ENCODE peak calls at places on chromosomes 16 and 17, in four cellular contexts. W, V, R and K are unnamed samples.

GRCh38 chr17:62746941-62747340 is 61.2 kb downstream of the MARCHF10 start:
- DNase-seq in R (no peak), W (no peak), V (no peak), K (no peak)

GRCh38 chr16:69860233-69861231 is 90.6 kb upstream of the CLEC18A start:
- DNase-seq in R (no peak), V (no peak), W (no peak), K (no peak)

GRCh38 chr17:36932383-36933173 is 4.7 kb upstream of the LHX1 start:
- DNase-seq in R (no peak), W (peak), V (no peak), K (no peak)

GRCh38 chr17:49696233-49696761 is 11.5 kb downstream of the SLC35B1 start:
- DNase-seq in W (no peak), V (no peak), R (peak), K (no peak)

GRCh38 chr17:45087496-45087975 is 26.4 kb downstream of the NMT1 start:
- DNase-seq in W (no peak), V (no peak), R (peak), K (no peak)

GRCh38 chr16:70753694-70754325 is 47.1 kb downstream of the VAC14 start:
- DNase-seq in V (no peak), W (no peak), R (no peak), K (no peak)

GRCh38 chr16:29743827-29744531 is 1.8 kb downstream of the C16orf54 start:
- DNase-seq in V (no peak), W (no peak), R (no peak), K (no peak)

GRCh38 chr17:48470388-48471034 is 40.5 kb upstream of the SKAP1 start:
- DNase-seq in V (no peak), W (peak), R (peak), K (peak)

GRCh38 chr16:82943371-82943770 is 316.6 kb downstream of the CDH13 start:
- DNase-seq in V (no peak), R (peak), W (no peak), K (peak)

GRCh38 chr17:35605753-35606152 is 18.6 kb downstream of the AP2B1 start:
- DNase-seq in V (no peak), R (peak), W (no peak), K (no peak)

GRCh38 chr17:40909351-40909750 is 24.3 kb upstream of the KRT20 start:
- DNase-seq in W (peak), R (peak), V (peak), K (peak)

GRCh38 chr16:56862776-56863175 is 2.2 kb upstream of the SLC12A3 start:
- DNase-seq in W (no peak), R (no peak), V (no peak), K (no peak)

GRCh38 chr17:41492771-41493170 is 3.1 kb upstream of the KRT36 start:
- DNase-seq in R (peak), W (no peak), V (no peak), K (peak)

GRCh38 chr16:2022723-2023097 is 3.1 kb downstream of the NPW start:
- DNase-seq in V (no peak), W (peak), R (peak), K (peak)

GRCh38 chr17:50465635-50466034 is 3.0 kb downstream of the CHAD start:
- DNase-seq in W (no peak), V (no peak), R (no peak), K (no peak)

GRCh38 chr17:34199932-34200534 is 55.1 kb upstream of the CCL2 start:
- DNase-seq in W (peak), R (peak), V (peak), K (peak)

GRCh38 chr16:50751528-50751927 is 9.6 kb downstream of the CYLD start:
- DNase-seq in V (no peak), R (no peak), W (no peak), K (no peak)
- H3K23ac ChIP-seq in V (no peak), R (no peak), W (no peak), K (no peak)

DNA sequence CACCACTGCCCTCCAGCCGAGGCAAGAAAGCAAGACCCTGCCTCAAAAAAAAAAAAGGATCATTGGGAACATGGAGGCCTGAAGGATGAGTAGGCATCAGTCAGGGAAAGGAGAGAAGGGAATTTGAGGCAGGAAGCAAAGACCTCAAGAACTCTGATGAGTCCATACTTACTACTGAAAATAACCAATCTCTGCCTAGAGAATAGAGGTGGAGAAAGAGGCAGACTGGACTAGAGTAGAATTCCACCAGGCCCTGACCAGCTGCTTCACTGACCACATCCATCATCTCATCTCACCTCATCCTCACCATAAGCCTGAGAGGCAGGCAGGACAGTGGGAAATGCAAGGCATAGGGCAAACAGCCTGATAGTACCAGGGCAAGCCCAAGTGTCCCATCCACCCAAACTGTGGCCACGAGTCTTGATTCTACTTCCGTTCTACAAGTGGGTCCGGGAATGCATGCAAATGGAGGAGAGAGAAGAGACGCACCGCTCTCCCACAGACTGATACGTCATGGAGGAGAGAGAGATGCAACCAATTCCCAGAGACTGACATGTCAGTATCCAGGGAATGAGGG is 17.1 kb downstream of the ANKRD11 start:
- DNase-seq in V (no peak), R (no peak), W (no peak), K (no peak)
- H3K23ac ChIP-seq in V (no peak), R (no peak), W (no peak), K (no peak)

GRCh38 chr16:892006-892405 is 78.8 kb downstream of the LMF1 start:
- DNase-seq in W (no peak), V (no peak), R (no peak), K (no peak)

GRCh38 chr16:893360-893759 is 77.4 kb downstream of the LMF1 start:
- DNase-seq in R (no peak), V (no peak), W (no peak), K (no peak)

GRCh38 chr16:894136-894535 is 76.6 kb downstream of the LMF1 start:
- DNase-seq in V (no peak), R (no peak), W (no peak), K (no peak)

GRCh38 chr16:891353-891740 is 79.4 kb downstream of the LMF1 start:
- DNase-seq in V (no peak), R (no peak), W (no peak), K (no peak)

GRCh38 chr16:892536-893255 is 78.1 kb downstream of the LMF1 start:
- DNase-seq in V (no peak), R (no peak), W (no peak), K (no peak)
- H3K23ac ChIP-seq in V (peak), R (no peak), W (no peak), K (no peak)

GRCh38 chr16:31710880-31711279 is 162.7 kb upstream of the ZNF267 start:
- DNase-seq in V (no peak), W (no peak), R (no peak), K (no peak)
- H3K23ac ChIP-seq in V (no peak), W (no peak), R (no peak), K (no peak)

DNA sequence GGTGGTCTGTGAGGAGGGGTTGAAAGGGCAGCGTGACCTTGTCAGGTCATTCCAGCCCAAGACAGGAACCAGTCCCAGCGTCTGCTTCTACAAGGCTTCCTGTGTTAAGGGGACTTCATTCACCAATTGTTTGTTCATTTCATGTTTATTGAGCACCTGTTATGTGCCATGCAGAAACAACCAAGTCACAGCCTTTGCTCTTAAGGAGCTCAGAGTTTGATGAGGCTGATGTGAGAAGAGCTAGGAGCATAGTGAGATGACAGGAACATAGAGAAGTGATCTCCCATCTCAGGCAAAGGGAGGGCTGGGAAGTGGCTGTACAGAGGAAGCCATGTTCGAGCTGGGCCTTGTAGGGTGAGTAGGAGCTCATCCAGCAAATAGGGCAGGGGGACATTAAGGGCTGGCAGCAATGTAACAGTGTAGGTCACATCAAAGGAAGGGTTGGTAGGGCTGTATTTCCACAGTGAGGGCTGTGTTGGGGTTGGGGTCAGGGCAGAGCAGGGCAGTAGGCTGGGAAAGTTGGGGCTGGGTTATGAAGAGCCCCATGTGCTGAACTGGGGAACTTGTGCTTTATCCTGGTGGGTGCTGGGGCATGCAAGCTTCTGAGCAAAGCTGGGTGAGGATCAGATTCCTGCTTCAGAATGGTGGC is 79.8 kb downstream of the ARHGAP23 start:
- DNase-seq in W (no peak), V (no peak), R (no peak), K (no peak)
- H3K23ac ChIP-seq in W (no peak), V (no peak), R (peak), K (no peak)

DNA sequence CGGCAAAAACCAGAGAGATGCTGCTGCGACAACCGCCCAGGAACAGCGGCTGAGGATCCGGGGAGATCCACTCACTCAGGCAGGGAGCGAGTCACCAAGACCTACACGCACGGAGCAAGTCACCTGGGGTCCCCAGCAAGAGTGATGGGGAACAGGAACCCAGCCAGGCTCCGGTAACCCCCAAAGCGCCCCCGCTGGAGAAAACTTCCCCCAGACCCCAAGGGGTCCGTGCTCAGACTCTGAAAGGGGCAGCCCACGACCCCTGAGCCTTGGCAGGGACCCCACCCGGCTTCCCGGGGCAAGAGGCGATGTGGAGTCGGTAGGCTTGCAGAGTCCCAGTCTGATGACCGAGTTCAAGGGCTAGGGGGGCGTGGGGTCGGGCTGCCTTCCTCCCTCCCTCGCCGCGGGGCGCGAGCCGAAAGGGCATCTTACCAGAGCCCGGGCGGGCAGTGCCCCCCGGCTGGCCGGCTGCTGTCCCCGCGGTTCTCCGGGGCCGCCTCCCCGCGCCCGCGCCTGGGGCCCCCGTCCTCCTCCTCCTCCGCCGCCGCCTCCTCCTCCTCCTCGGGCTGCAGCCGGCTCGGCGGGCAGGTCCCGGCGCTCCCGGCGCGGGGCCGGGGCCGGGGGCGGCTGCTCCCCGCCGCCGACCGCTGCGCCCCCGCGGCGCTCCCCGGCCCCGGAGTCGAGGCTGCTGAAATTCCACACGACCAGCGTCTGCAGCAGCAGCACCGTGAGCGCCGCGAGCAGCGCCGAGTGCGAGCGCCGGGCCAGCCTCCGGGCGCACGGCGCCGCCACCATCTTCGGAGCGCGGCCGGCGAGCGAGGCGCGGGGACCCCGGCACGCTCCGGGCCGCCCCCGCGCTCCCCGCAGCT is 524 bp downstream of the XYLT1 start:
- DNase-seq in R (no peak), V (no peak), W (no peak), K (no peak)
- H3K23ac ChIP-seq in R (peak), V (no peak), W (no peak), K (no peak)

DNA sequence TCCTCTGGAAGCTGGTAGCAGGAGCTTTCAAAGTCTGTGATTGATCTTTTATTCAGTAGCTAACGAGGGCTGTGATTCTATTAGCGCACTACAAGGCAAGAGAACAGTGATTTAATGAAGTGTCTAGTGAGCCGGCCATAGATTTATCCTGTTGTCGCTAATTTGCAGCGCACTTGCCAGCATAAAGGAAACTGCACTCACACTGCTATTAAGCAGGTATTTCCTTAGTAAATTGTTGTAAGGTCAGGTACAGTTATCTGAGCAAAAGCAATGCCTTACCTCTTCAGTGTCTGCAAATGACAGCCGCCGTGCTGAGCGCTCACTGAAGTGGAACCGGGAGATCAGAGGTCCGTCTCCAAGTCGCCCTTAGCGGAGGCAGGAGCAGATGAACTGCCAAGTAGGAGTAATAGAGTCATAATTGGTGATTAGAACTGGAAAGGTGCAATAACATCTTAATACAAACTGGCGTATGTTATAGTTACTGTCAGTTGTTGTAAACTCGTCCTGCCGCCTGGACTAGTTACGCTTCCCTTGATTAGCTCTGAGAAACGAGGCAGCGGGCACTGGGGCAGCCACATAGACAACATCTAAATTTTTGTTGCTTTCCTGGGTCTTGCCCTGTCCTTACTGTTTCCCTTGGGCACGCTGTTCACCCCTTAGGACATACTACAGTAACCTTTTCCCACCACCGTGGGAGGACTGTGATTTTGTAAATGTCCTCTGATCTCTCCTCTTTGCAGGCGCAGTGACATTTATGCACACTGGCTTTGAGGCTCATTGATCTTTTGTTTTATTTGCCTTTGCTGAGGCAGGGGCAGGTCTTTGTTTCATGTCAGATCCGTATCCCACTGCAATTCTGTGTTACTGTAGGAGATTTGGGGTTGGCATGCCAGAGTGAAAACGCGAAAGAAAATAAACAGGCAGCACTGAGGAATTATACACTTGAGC is 363.1 kb downstream of the WWOX start:
- DNase-seq in R (no peak), W (no peak), V (no peak), K (no peak)
- H3K23ac ChIP-seq in R (no peak), W (no peak), V (no peak), K (no peak)

DNA sequence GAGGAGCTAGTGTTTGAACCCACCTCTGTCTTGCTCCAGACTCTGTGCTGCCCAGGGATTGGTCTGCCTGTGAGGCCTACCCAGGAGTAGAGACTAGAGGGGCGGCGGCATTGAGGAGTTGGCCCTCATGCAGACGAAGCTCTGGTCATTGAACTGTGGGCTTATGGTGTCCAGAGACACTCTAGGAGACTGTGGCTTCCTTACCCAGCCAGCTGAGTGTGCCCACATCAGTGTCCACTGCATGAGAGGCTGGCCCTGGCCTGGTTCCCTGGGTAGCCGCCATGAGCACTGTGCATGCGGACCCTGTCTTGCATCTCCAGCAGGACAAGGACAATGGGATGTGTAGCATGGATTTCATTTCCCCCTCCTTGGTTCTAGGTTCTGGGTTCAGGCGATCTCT is 14.0 kb downstream of the SGSM2 start:
- DNase-seq in R (no peak), V (no peak), W (no peak), K (no peak)
- H3K23ac ChIP-seq in R (no peak), V (peak), W (no peak), K (no peak)

GRCh38 chr16:49012961-49013726 is 268.5 kb downstream of the CBLN1 start:
- DNase-seq in V (no peak), W (no peak), R (no peak), K (no peak)

GRCh38 chr16:49011807-49012345 is 269.8 kb downstream of the CBLN1 start:
- DNase-seq in R (no peak), W (no peak), V (no peak), K (no peak)

GRCh38 chr16:49010396-49010795 is 271.2 kb downstream of the CBLN1 start:
- DNase-seq in V (no peak), R (no peak), W (no peak), K (no peak)

GRCh38 chr16:49010879-49011278 is 270.8 kb downstream of the CBLN1 start:
- DNase-seq in R (no peak), W (no peak), V (no peak), K (no peak)

DNA sequence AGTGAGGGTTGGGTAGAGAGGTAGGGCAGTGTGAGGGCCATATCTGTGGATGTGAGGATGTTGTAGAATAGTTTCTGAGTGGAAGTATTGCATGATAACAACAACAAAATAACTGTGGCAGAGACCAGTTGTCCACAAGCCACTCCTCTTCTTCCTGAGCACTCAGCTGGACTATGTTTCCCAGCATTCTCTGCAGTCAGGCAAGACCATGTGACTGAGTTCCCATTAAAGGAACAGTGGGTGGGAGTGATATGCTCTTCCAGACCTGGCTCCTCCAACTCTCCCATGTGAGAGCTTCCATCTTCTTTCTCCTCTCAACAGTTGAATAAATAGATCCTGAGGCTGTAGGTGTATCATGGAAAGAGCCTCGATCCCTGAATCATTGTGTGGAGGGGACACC is 272.4 kb downstream of the CBLN1 start:
- DNase-seq in R (no peak), W (no peak), V (no peak), K (no peak)
- H3K23ac ChIP-seq in R (no peak), W (no peak), V (no peak), K (no peak)

GRCh38 chr16:30895592-30896202 is 717 bp upstream of the CTF1 start:
- DNase-seq in V (no peak), W (no peak), R (no peak), K (no peak)

GRCh38 chr16:30892670-30893069 is 1.2 kb downstream of the BCL7C start:
- DNase-seq in W (no peak), R (no peak), V (no peak), K (no peak)

GRCh38 chr16:30894540-30895368 is 877 bp upstream of the BCL7C start:
- DNase-seq in R (no peak), W (no peak), V (no peak), K (peak)

GRCh38 chr16:30893082-30893743 is 664 bp downstream of the BCL7C start:
- DNase-seq in R (no peak), V (no peak), W (no peak), K (peak)

GRCh38 chr16:30893744-30894539 is at the start of gene BCL7C:
- DNase-seq in W (peak), V (peak), R (peak), K (peak)
- H3K23ac ChIP-seq in W (no peak), V (peak), R (peak), K (peak)